ENCODE peak calls at places on chromosomes 2 and 18, in ten cellular contexts. One of them, this sample, is unnamed.

GRCh38 chr2:163011035-163011434 is 172.5 kb upstream of the KCNH7 start:
- DNase-seq in substantia nigra: no peak
- DNase-seq in putamen: no peak
- DNase-seq in AG04450: no peak
- DNase-seq in lower lobe of right lung: no peak
- DNase-seq in activated naive CD8-positive, alpha-beta T cell treated with anti-CD3 and anti-CD28 coated beads, Interleukin-2, amount 50 U/mL, for 24 hours: no peak
- DNase-seq in mucosa of gallbladder: no peak
- DNase-seq in stimulated activated CD8-positive, alpha-beta memory T cell treated with anti-CD3 and anti-CD28 coated beads, Interleukin-4, amount 100 ng/mL, for 4 hours: no peak
- DNase-seq in NT2/D1: no peak
- DNase-seq in germinal center: no peak
- DNase-seq in this sample: no peak

GRCh38 chr2:182716665-182716990 is 571 bp downstream of the DNAJC10 start:
- DNase-seq in substantia nigra: no peak
- DNase-seq in putamen: peak; percentile 27
- DNase-seq in AG04450: no peak
- DNase-seq in lower lobe of right lung: no peak
- DNase-seq in activated naive CD8-positive, alpha-beta T cell treated with anti-CD3 and anti-CD28 coated beads, Interleukin-2, amount 50 U/mL, for 24 hours: no peak
- DNase-seq in mucosa of gallbladder: peak; percentile 16
- DNase-seq in stimulated activated CD8-positive, alpha-beta memory T cell treated with anti-CD3 and anti-CD28 coated beads, Interleukin-4, amount 100 ng/mL, for 4 hours: no peak
- DNase-seq in NT2/D1: no peak
- DNase-seq in germinal center: no peak
- DNase-seq in this sample: no peak

GRCh38 chr2:112794841-112795240 is 10.5 kb upstream of the IL1A start:
- DNase-seq in substantia nigra: no peak
- DNase-seq in putamen: no peak
- DNase-seq in AG04450: no peak
- DNase-seq in lower lobe of right lung: no peak
- DNase-seq in activated naive CD8-positive, alpha-beta T cell treated with anti-CD3 and anti-CD28 coated beads, Interleukin-2, amount 50 U/mL, for 24 hours: no peak
- DNase-seq in mucosa of gallbladder: peak; percentile 73
- DNase-seq in stimulated activated CD8-positive, alpha-beta memory T cell treated with anti-CD3 and anti-CD28 coated beads, Interleukin-4, amount 100 ng/mL, for 4 hours: no peak
- DNase-seq in NT2/D1: no peak
- DNase-seq in germinal center: no peak
- DNase-seq in this sample: no peak

GRCh38 chr2:106232633-106233032 is 38.5 kb upstream of the UXS1 start:
- DNase-seq in substantia nigra: no peak
- DNase-seq in putamen: peak; percentile 0
- DNase-seq in AG04450: no peak
- DNase-seq in lower lobe of right lung: no peak
- DNase-seq in activated naive CD8-positive, alpha-beta T cell treated with anti-CD3 and anti-CD28 coated beads, Interleukin-2, amount 50 U/mL, for 24 hours: no peak
- DNase-seq in mucosa of gallbladder: no peak
- DNase-seq in stimulated activated CD8-positive, alpha-beta memory T cell treated with anti-CD3 and anti-CD28 coated beads, Interleukin-4, amount 100 ng/mL, for 4 hours: no peak
- DNase-seq in NT2/D1: no peak
- DNase-seq in germinal center: no peak
- DNase-seq in this sample: no peak

GRCh38 chr2:223943561-223944008 is 1.6 kb downstream of the WDFY1 start:
- DNase-seq in substantia nigra: no peak
- DNase-seq in putamen: no peak
- DNase-seq in AG04450: no peak
- DNase-seq in lower lobe of right lung: no peak
- DNase-seq in activated naive CD8-positive, alpha-beta T cell treated with anti-CD3 and anti-CD28 coated beads, Interleukin-2, amount 50 U/mL, for 24 hours: no peak
- DNase-seq in mucosa of gallbladder: no peak
- DNase-seq in stimulated activated CD8-positive, alpha-beta memory T cell treated with anti-CD3 and anti-CD28 coated beads, Interleukin-4, amount 100 ng/mL, for 4 hours: no peak
- DNase-seq in NT2/D1: no peak
- DNase-seq in germinal center: no peak
- DNase-seq in this sample: no peak

GRCh38 chr18:32420084-32420483 is 50.6 kb downstream of the GAREM1 start:
- DNase-seq in substantia nigra: no peak
- DNase-seq in putamen: no peak
- DNase-seq in AG04450: no peak
- DNase-seq in lower lobe of right lung: no peak
- DNase-seq in activated naive CD8-positive, alpha-beta T cell treated with anti-CD3 and anti-CD28 coated beads, Interleukin-2, amount 50 U/mL, for 24 hours: no peak
- DNase-seq in mucosa of gallbladder: no peak
- DNase-seq in stimulated activated CD8-positive, alpha-beta memory T cell treated with anti-CD3 and anti-CD28 coated beads, Interleukin-4, amount 100 ng/mL, for 4 hours: no peak
- DNase-seq in NT2/D1: no peak
- DNase-seq in germinal center: no peak
- DNase-seq in this sample: no peak

GRCh38 chr2:231348703-231349373 is 46.7 kb upstream of the B3GNT7 start:
- DNase-seq in substantia nigra: peak; percentile 47
- DNase-seq in putamen: peak; percentile 88
- DNase-seq in AG04450: peak; percentile 24
- DNase-seq in lower lobe of right lung: no peak
- DNase-seq in activated naive CD8-positive, alpha-beta T cell treated with anti-CD3 and anti-CD28 coated beads, Interleukin-2, amount 50 U/mL, for 24 hours: no peak
- DNase-seq in mucosa of gallbladder: no peak
- DNase-seq in stimulated activated CD8-positive, alpha-beta memory T cell treated with anti-CD3 and anti-CD28 coated beads, Interleukin-4, amount 100 ng/mL, for 4 hours: no peak
- DNase-seq in NT2/D1: no peak
- DNase-seq in germinal center: no peak
- DNase-seq in this sample: peak; percentile 53

GRCh38 chr18:51255694-51256093 is 58.2 kb upstream of the MEX3C start:
- DNase-seq in substantia nigra: no peak
- DNase-seq in putamen: no peak
- DNase-seq in AG04450: no peak
- DNase-seq in lower lobe of right lung: no peak
- DNase-seq in activated naive CD8-positive, alpha-beta T cell treated with anti-CD3 and anti-CD28 coated beads, Interleukin-2, amount 50 U/mL, for 24 hours: no peak
- DNase-seq in mucosa of gallbladder: no peak
- DNase-seq in stimulated activated CD8-positive, alpha-beta memory T cell treated with anti-CD3 and anti-CD28 coated beads, Interleukin-4, amount 100 ng/mL, for 4 hours: no peak
- DNase-seq in NT2/D1: no peak
- DNase-seq in germinal center: no peak
- DNase-seq in this sample: no peak

GRCh38 chr18:80109676-80110078 is 615 bp downstream of the ADNP2 start:
- DNase-seq in substantia nigra: no peak
- DNase-seq in putamen: peak; percentile 20
- DNase-seq in AG04450: no peak
- DNase-seq in lower lobe of right lung: peak; percentile 60
- DNase-seq in activated naive CD8-positive, alpha-beta T cell treated with anti-CD3 and anti-CD28 coated beads, Interleukin-2, amount 50 U/mL, for 24 hours: peak; percentile 46
- DNase-seq in mucosa of gallbladder: no peak
- DNase-seq in stimulated activated CD8-positive, alpha-beta memory T cell treated with anti-CD3 and anti-CD28 coated beads, Interleukin-4, amount 100 ng/mL, for 4 hours: no peak
- DNase-seq in NT2/D1: no peak
- DNase-seq in germinal center: no peak
- DNase-seq in this sample: peak; percentile 92

GRCh38 chr2:75199428-75200011 is at the start of gene TACR1:
- DNase-seq in substantia nigra: peak; percentile 59
- DNase-seq in putamen: peak; percentile 60
- DNase-seq in AG04450: peak; percentile 56
- DNase-seq in lower lobe of right lung: peak; percentile 73
- DNase-seq in activated naive CD8-positive, alpha-beta T cell treated with anti-CD3 and anti-CD28 coated beads, Interleukin-2, amount 50 U/mL, for 24 hours: peak; percentile 50
- DNase-seq in mucosa of gallbladder: peak; percentile 61
- DNase-seq in stimulated activated CD8-positive, alpha-beta memory T cell treated with anti-CD3 and anti-CD28 coated beads, Interleukin-4, amount 100 ng/mL, for 4 hours: no peak
- DNase-seq in NT2/D1: no peak
- DNase-seq in germinal center: peak; percentile 32
- DNase-seq in this sample: peak; percentile 19

GRCh38 chr2:11871421-11871820 is 125.0 kb downstream of the LPIN1 start:
- DNase-seq in substantia nigra: no peak
- DNase-seq in putamen: no peak
- DNase-seq in AG04450: no peak
- DNase-seq in lower lobe of right lung: no peak
- DNase-seq in activated naive CD8-positive, alpha-beta T cell treated with anti-CD3 and anti-CD28 coated beads, Interleukin-2, amount 50 U/mL, for 24 hours: no peak
- DNase-seq in mucosa of gallbladder: no peak
- DNase-seq in stimulated activated CD8-positive, alpha-beta memory T cell treated with anti-CD3 and anti-CD28 coated beads, Interleukin-4, amount 100 ng/mL, for 4 hours: no peak
- DNase-seq in NT2/D1: no peak
- DNase-seq in germinal center: no peak
- DNase-seq in this sample: peak; percentile 60

GRCh38 chr2:64644240-64645013 is 9.3 kb downstream of the SERTAD2 start:
- DNase-seq in substantia nigra: peak; percentile 38
- DNase-seq in putamen: no peak
- DNase-seq in AG04450: no peak
- DNase-seq in lower lobe of right lung: peak; percentile 87
- DNase-seq in activated naive CD8-positive, alpha-beta T cell treated with anti-CD3 and anti-CD28 coated beads, Interleukin-2, amount 50 U/mL, for 24 hours: peak; percentile 73
- DNase-seq in mucosa of gallbladder: peak; percentile 60
- DNase-seq in stimulated activated CD8-positive, alpha-beta memory T cell treated with anti-CD3 and anti-CD28 coated beads, Interleukin-4, amount 100 ng/mL, for 4 hours: peak; percentile 36
- DNase-seq in NT2/D1: peak; percentile 80
- DNase-seq in germinal center: peak; percentile 74
- DNase-seq in this sample: peak; percentile 96

GRCh38 chr2:46493241-46493970 is 14.0 kb downstream of the TMEM247 start:
- DNase-seq in substantia nigra: no peak
- DNase-seq in putamen: peak; percentile 47
- DNase-seq in AG04450: peak; percentile 34
- DNase-seq in lower lobe of right lung: no peak
- DNase-seq in activated naive CD8-positive, alpha-beta T cell treated with anti-CD3 and anti-CD28 coated beads, Interleukin-2, amount 50 U/mL, for 24 hours: no peak
- DNase-seq in mucosa of gallbladder: no peak
- DNase-seq in stimulated activated CD8-positive, alpha-beta memory T cell treated with anti-CD3 and anti-CD28 coated beads, Interleukin-4, amount 100 ng/mL, for 4 hours: no peak
- DNase-seq in NT2/D1: no peak
- DNase-seq in germinal center: no peak
- DNase-seq in this sample: no peak

GRCh38 chr2:114550895-114551793 is 108.7 kb downstream of the DPP10 start:
- DNase-seq in substantia nigra: peak; percentile 33
- DNase-seq in putamen: peak; percentile 28
- DNase-seq in AG04450: no peak
- DNase-seq in lower lobe of right lung: no peak
- DNase-seq in activated naive CD8-positive, alpha-beta T cell treated with anti-CD3 and anti-CD28 coated beads, Interleukin-2, amount 50 U/mL, for 24 hours: peak; percentile 14
- DNase-seq in mucosa of gallbladder: peak; percentile 67
- DNase-seq in stimulated activated CD8-positive, alpha-beta memory T cell treated with anti-CD3 and anti-CD28 coated beads, Interleukin-4, amount 100 ng/mL, for 4 hours: no peak
- DNase-seq in NT2/D1: peak; percentile 61
- DNase-seq in germinal center: no peak
- DNase-seq in this sample: peak; percentile 28

GRCh38 chr2:191105082-191105481 is 45.7 kb downstream of the STAT4 start:
- DNase-seq in substantia nigra: no peak
- DNase-seq in putamen: no peak
- DNase-seq in AG04450: no peak
- DNase-seq in lower lobe of right lung: no peak
- DNase-seq in activated naive CD8-positive, alpha-beta T cell treated with anti-CD3 and anti-CD28 coated beads, Interleukin-2, amount 50 U/mL, for 24 hours: no peak
- DNase-seq in mucosa of gallbladder: no peak
- DNase-seq in stimulated activated CD8-positive, alpha-beta memory T cell treated with anti-CD3 and anti-CD28 coated beads, Interleukin-4, amount 100 ng/mL, for 4 hours: no peak
- DNase-seq in NT2/D1: no peak
- DNase-seq in germinal center: no peak
- DNase-seq in this sample: no peak

GRCh38 chr2:95058989-95059601 is 33.6 kb downstream of the MAL start:
- DNase-seq in substantia nigra: no peak
- DNase-seq in putamen: no peak
- DNase-seq in AG04450: no peak
- DNase-seq in lower lobe of right lung: no peak
- DNase-seq in activated naive CD8-positive, alpha-beta T cell treated with anti-CD3 and anti-CD28 coated beads, Interleukin-2, amount 50 U/mL, for 24 hours: no peak
- DNase-seq in mucosa of gallbladder: no peak
- DNase-seq in stimulated activated CD8-positive, alpha-beta memory T cell treated with anti-CD3 and anti-CD28 coated beads, Interleukin-4, amount 100 ng/mL, for 4 hours: no peak
- DNase-seq in NT2/D1: no peak
- DNase-seq in germinal center: no peak
- DNase-seq in this sample: no peak

GRCh38 chr2:81853331-81853730 is 1548.8 kb upstream of the LRRTM1 start:
- DNase-seq in substantia nigra: no peak
- DNase-seq in putamen: no peak
- DNase-seq in AG04450: peak; percentile 8
- DNase-seq in lower lobe of right lung: no peak
- DNase-seq in activated naive CD8-positive, alpha-beta T cell treated with anti-CD3 and anti-CD28 coated beads, Interleukin-2, amount 50 U/mL, for 24 hours: no peak
- DNase-seq in mucosa of gallbladder: no peak
- DNase-seq in stimulated activated CD8-positive, alpha-beta memory T cell treated with anti-CD3 and anti-CD28 coated beads, Interleukin-4, amount 100 ng/mL, for 4 hours: no peak
- DNase-seq in NT2/D1: no peak
- DNase-seq in germinal center: no peak
- DNase-seq in this sample: no peak

GRCh38 chr2:162766092-162766491 is 72.5 kb downstream of the KCNH7 start:
- DNase-seq in substantia nigra: no peak
- DNase-seq in putamen: no peak
- DNase-seq in AG04450: no peak
- DNase-seq in lower lobe of right lung: no peak
- DNase-seq in activated naive CD8-positive, alpha-beta T cell treated with anti-CD3 and anti-CD28 coated beads, Interleukin-2, amount 50 U/mL, for 24 hours: no peak
- DNase-seq in mucosa of gallbladder: no peak
- DNase-seq in stimulated activated CD8-positive, alpha-beta memory T cell treated with anti-CD3 and anti-CD28 coated beads, Interleukin-4, amount 100 ng/mL, for 4 hours: no peak
- DNase-seq in NT2/D1: no peak
- DNase-seq in germinal center: no peak
- DNase-seq in this sample: no peak

GRCh38 chr2:212712466-212712865 is 173.9 kb upstream of the ERBB4 start:
- DNase-seq in substantia nigra: no peak
- DNase-seq in putamen: no peak
- DNase-seq in AG04450: no peak
- DNase-seq in lower lobe of right lung: no peak
- DNase-seq in activated naive CD8-positive, alpha-beta T cell treated with anti-CD3 and anti-CD28 coated beads, Interleukin-2, amount 50 U/mL, for 24 hours: no peak
- DNase-seq in mucosa of gallbladder: no peak
- DNase-seq in stimulated activated CD8-positive, alpha-beta memory T cell treated with anti-CD3 and anti-CD28 coated beads, Interleukin-4, amount 100 ng/mL, for 4 hours: no peak
- DNase-seq in NT2/D1: no peak
- DNase-seq in germinal center: no peak
- DNase-seq in this sample: no peak

GRCh38 chr2:64888591-64889309 is 100.4 kb upstream of the SLC1A4 start:
- DNase-seq in substantia nigra: no peak
- DNase-seq in putamen: no peak
- DNase-seq in AG04450: no peak
- DNase-seq in lower lobe of right lung: no peak
- DNase-seq in activated naive CD8-positive, alpha-beta T cell treated with anti-CD3 and anti-CD28 coated beads, Interleukin-2, amount 50 U/mL, for 24 hours: no peak
- DNase-seq in mucosa of gallbladder: no peak
- DNase-seq in stimulated activated CD8-positive, alpha-beta memory T cell treated with anti-CD3 and anti-CD28 coated beads, Interleukin-4, amount 100 ng/mL, for 4 hours: no peak
- DNase-seq in NT2/D1: peak; percentile 49
- DNase-seq in germinal center: no peak
- DNase-seq in this sample: no peak

GRCh38 chr2:164710252-164710633 is 89.0 kb upstream of the GRB14 start:
- DNase-seq in substantia nigra: no peak
- DNase-seq in putamen: no peak
- DNase-seq in AG04450: peak; percentile 39
- DNase-seq in lower lobe of right lung: no peak
- DNase-seq in activated naive CD8-positive, alpha-beta T cell treated with anti-CD3 and anti-CD28 coated beads, Interleukin-2, amount 50 U/mL, for 24 hours: no peak
- DNase-seq in mucosa of gallbladder: no peak
- DNase-seq in stimulated activated CD8-positive, alpha-beta memory T cell treated with anti-CD3 and anti-CD28 coated beads, Interleukin-4, amount 100 ng/mL, for 4 hours: no peak
- DNase-seq in NT2/D1: no peak
- DNase-seq in germinal center: no peak
- DNase-seq in this sample: no peak

GRCh38 chr2:61978522-61978921 is 73.0 kb downstream of the COMMD1 start:
- DNase-seq in substantia nigra: peak; percentile 5
- DNase-seq in putamen: peak; percentile 63
- DNase-seq in AG04450: no peak
- DNase-seq in lower lobe of right lung: no peak
- DNase-seq in activated naive CD8-positive, alpha-beta T cell treated with anti-CD3 and anti-CD28 coated beads, Interleukin-2, amount 50 U/mL, for 24 hours: no peak
- DNase-seq in mucosa of gallbladder: peak; percentile 40
- DNase-seq in stimulated activated CD8-positive, alpha-beta memory T cell treated with anti-CD3 and anti-CD28 coated beads, Interleukin-4, amount 100 ng/mL, for 4 hours: no peak
- DNase-seq in NT2/D1: no peak
- DNase-seq in germinal center: no peak
- DNase-seq in this sample: no peak

GRCh38 chr2:197211881-197212342 is 98.7 kb downstream of the ANKRD44 start:
- DNase-seq in substantia nigra: no peak
- DNase-seq in putamen: no peak
- DNase-seq in AG04450: no peak
- DNase-seq in lower lobe of right lung: no peak
- DNase-seq in activated naive CD8-positive, alpha-beta T cell treated with anti-CD3 and anti-CD28 coated beads, Interleukin-2, amount 50 U/mL, for 24 hours: no peak
- DNase-seq in mucosa of gallbladder: no peak
- DNase-seq in stimulated activated CD8-positive, alpha-beta memory T cell treated with anti-CD3 and anti-CD28 coated beads, Interleukin-4, amount 100 ng/mL, for 4 hours: no peak
- DNase-seq in NT2/D1: no peak
- DNase-seq in germinal center: no peak
- DNase-seq in this sample: no peak